ENCODE peak calls at places on chromosomes 11 and 22, in four cellular contexts. J, E, F and L are unnamed samples.

GRCh38 chr11:9838961-9839360 is 175.1 kb downstream of the SWAP70 start:
- DNase-seq in J (no peak), F (no peak), E (no peak), L (no peak)

GRCh38 chr22:47213571-47214230 is 451.3 kb downstream of the TBC1D22A start:
- DNase-seq in F (no peak), J (peak; percentile 28), E (peak; percentile 28), L (no peak)

GRCh38 chr11:62452261-62452660 is 33.4 kb downstream of the SCGB1A1 start:
- DNase-seq in F (no peak), J (no peak), E (no peak), L (no peak)

GRCh38 chr11:7485136-7485853 is at the start of gene OLFML1:
- DNase-seq in F (no peak), E (no peak), J (no peak), L (peak; percentile 26)

GRCh38 chr22:46801826-46802607 is 39.6 kb downstream of the TBC1D22A start:
- DNase-seq in F (no peak), E (no peak), J (no peak), L (no peak)

GRCh38 chr22:46079861-46080821 is 70.2 kb upstream of the PPARA start:
- DNase-seq in E (peak; percentile 60), F (peak; percentile 87), J (no peak), L (peak; percentile 51)

GRCh38 chr11:50170115-50170514 is 137.4 kb downstream of the OR4C45 start:
- DNase-seq in J (no peak), F (no peak), E (no peak), L (no peak)

GRCh38 chr11:120184946-120185677 is 25.7 kb upstream of the OAF start:
- DNase-seq in E (peak; percentile 82), J (no peak), F (peak; percentile 73), L (peak; percentile 93)

GRCh38 chr22:35739076-35739475 is 21.4 kb downstream of the APOL5 start:
- DNase-seq in J (no peak), E (no peak), F (no peak), L (no peak)

GRCh38 chr22:38867496-38868285 is 4.3 kb downstream of the CBX6 start:
- DNase-seq in E (no peak), F (peak; percentile 15), J (no peak), L (peak; percentile 11)

GRCh38 chr11:14342906-14343305 is 16.1 kb downstream of the RRAS2 start:
- DNase-seq in E (no peak), J (no peak), F (no peak), L (no peak)

GRCh38 chr11:11552688-11553087 is 69.1 kb downstream of the GALNT18 start:
- DNase-seq in J (no peak), E (peak; percentile 61), F (no peak), L (no peak)

GRCh38 chr11:66042227-66043007 is 6.5 kb downstream of the GAL3ST3 start:
- DNase-seq in F (no peak), J (no peak), E (no peak), L (peak; percentile 44)

GRCh38 chr11:64753019-64753379 is 6.8 kb downstream of the PYGM start:
- DNase-seq in F (peak; percentile 19), E (no peak), J (no peak), L (no peak)

GRCh38 chr22:31938258-31938657 is 6.1 kb upstream of the YWHAH start:
- DNase-seq in F (no peak), J (no peak), E (no peak), L (no peak)

GRCh38 chr11:74723511-74723910 is 7.7 kb downstream of the CHRDL2 start:
- DNase-seq in E (no peak), F (no peak), J (no peak), L (no peak)

GRCh38 chr11:46239801-46240061 is 37.7 kb upstream of the CREB3L1 start:
- DNase-seq in E (no peak), F (no peak), J (no peak), L (no peak)

GRCh38 chr11:100546714-100547113 is 140.4 kb upstream of the ARHGAP42 start:
- DNase-seq in J (no peak), E (peak; percentile 16), F (no peak), L (no peak)

GRCh38 chr11:100550910-100551309 is 136.2 kb upstream of the ARHGAP42 start:
- DNase-seq in E (no peak), F (no peak), J (no peak), L (no peak)

GRCh38 chr11:100545970-100546369 is 141.1 kb upstream of the ARHGAP42 start:
- DNase-seq in E (no peak), J (no peak), F (no peak), L (no peak)

DNA sequence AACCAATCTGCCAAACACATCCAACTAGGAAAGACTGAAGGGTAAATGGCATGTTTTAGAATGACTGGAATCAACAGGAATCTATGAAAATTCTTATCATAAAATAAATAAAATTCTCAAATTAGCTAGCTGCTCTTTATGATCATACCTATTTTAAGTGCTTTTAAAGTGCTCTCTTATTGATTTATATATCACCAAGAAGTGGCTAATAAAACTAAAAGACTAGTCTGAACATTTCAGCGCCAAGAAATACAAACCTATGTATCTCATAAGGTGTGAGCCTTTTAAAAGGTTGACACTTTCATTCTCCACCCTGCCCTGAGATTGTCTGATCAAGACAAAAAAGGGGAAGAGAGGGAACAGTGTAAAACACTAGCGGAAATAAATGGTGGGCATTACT is 136.8 kb upstream of the ARHGAP42 start:
- DNase-seq in F (no peak), J (no peak), E (no peak), L (no peak)
- H3K4me1 ChIP-seq in F (no peaks in the 10 kb centered on the region), J (no peaks in the 10 kb centered on the region), E (no peaks in the 10 kb centered on the region), L (no peaks in the 10 kb centered on the region)

GRCh38 chr22:50505776-50506610 is 1.5 kb downstream of the LMF2 start:
- DNase-seq in E (no peak), J (no peak), F (no peak), L (no peak)

GRCh38 chr22:50507991-50508884 is at the start of gene NCAPH2:
- DNase-seq in E (peak; percentile 97), F (peak; percentile 92), J (peak; percentile 85), L (peak; percentile 97)

GRCh38 chr22:50506611-50507420 is 686 bp downstream of the LMF2 start:
- DNase-seq in E (no peak), J (no peak), F (no peak), L (peak; percentile 56)

GRCh38 chr22:50507421-50507990 is at the start of gene LMF2:
- DNase-seq in E (peak; percentile 95), F (peak; percentile 81), J (peak; percentile 66), L (peak; percentile 95)

GRCh38 chr22:50508897-50509296 is 873 bp downstream of the NCAPH2 start:
- DNase-seq in F (no peak), E (no peak), J (no peak), L (no peak)
- TF ChIP-seq CTCF in F (no peak), E (no peak), J (no peak), L (no peak)

GRCh38 chr11:126411971-126412381 is 56.5 kb downstream of the ST3GAL4 start:
- DNase-seq in E (no peak), J (no peak), F (no peak), L (no peak)

GRCh38 chr11:126413426-126413825 is 57.9 kb downstream of the ST3GAL4 start:
- DNase-seq in F (no peak), E (no peak), J (no peak), L (no peak)

GRCh38 chr11:126408901-126409670 is 53.6 kb downstream of the ST3GAL4 start:
- DNase-seq in F (no peak), J (no peak), E (no peak), L (no peak)

GRCh38 chr11:126408496-126408895 is 53.0 kb downstream of the ST3GAL4 start:
- DNase-seq in J (no peak), F (no peak), E (no peak), L (no peak)

DNA sequence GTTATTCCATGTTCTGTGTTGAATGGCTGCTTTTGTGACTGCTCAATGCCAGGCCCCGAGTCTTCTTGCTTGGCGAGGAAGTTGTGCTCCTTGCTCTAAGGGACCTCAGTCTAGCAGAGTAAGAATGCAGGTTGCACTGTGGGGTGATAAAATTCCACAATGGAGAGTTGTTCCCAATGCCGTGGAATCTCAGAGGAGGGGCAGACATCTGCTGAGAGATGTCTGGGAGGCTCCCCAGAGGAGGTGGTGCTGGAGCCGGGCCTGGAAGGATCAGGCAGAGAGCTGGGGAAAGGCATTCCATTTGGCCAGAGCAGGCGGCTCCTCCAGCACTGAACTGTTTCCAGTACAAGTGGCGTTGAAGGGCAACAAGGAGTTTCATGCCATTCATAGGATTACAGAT is 55.2 kb downstream of the ST3GAL4 start:
- DNase-seq in E (no peak), J (no peak), F (no peak), L (no peak)
- H3K27ac ChIP-seq in E (no peak overlapping the region), J (no peak overlapping the region), F (peak overlapping the region; percentile 0), L (no peak overlapping the region)

GRCh38 chr11:48005133-48005532 is 24.8 kb downstream of the PTPRJ start:
- DNase-seq in F (no peak), E (no peak), J (no peak), L (no peak)
- H3K4me1 ChIP-seq in F (peaks cover 39% of the 10 kb centered on the region), E (peaks cover 14% of the 10 kb centered on the region), J (peaks cover 96% of the 10 kb centered on the region), L (peaks cover 5% of the 10 kb centered on the region)